ENCODE peak calls at places on chromosome 4, in five cellular contexts. S, K, V, L and D are unnamed samples.

GRCh38 chr4:113080050-113080449 is 30.6 kb downstream of the ANK2 start:
- DNase-seq in K (peak), S (peak), V (no peak), L (no peak), D (no peak)

GRCh38 chr4:151922306-151922705 is 161.5 kb upstream of the GATB start:
- DNase-seq in V (no peak), S (no peak), L (no peak), K (no peak), D (no peak)

GRCh38 chr4:154807042-154807630 is 26.1 kb downstream of the RBM46 start:
- DNase-seq in S (no peak), V (no peak), L (peak), K (peak), D (peak)

GRCh38 chr4:126888968-126889367 is 743.8 kb upstream of the INTU start:
- DNase-seq in K (no peak), S (no peak), L (no peak), V (no peak), D (no peak)

GRCh38 chr4:1511441-1512041 is 105.3 kb upstream of the NKX1-1 start:
- DNase-seq in L (peak), V (no peak), K (peak), S (peak), D (no peak)

GRCh38 chr4:99998062-99998880 is 48.2 kb upstream of the H2AZ1 start:
- DNase-seq in K (peak), S (peak), V (no peak), L (no peak), D (peak)

GRCh38 chr4:1494416-1495315 is 88.4 kb upstream of the NKX1-1 start:
- DNase-seq in S (no peak), K (no peak), L (no peak), V (no peak), D (no peak)

GRCh38 chr4:164955107-164955805 is 22.2 kb downstream of the TRIM61 start:
- DNase-seq in K (no peak), L (no peak), V (no peak), S (no peak), D (no peak)

GRCh38 chr4:88697113-88697512 is 516 bp downstream of the NAP1L5 start:
- DNase-seq in S (no peak), L (no peak), K (no peak), V (no peak), D (no peak)

GRCh38 chr4:37594095-37594494 is 92.1 kb downstream of the RELL1 start:
- DNase-seq in K (no peak), V (no peak), S (no peak), L (no peak), D (no peak)

DNA sequence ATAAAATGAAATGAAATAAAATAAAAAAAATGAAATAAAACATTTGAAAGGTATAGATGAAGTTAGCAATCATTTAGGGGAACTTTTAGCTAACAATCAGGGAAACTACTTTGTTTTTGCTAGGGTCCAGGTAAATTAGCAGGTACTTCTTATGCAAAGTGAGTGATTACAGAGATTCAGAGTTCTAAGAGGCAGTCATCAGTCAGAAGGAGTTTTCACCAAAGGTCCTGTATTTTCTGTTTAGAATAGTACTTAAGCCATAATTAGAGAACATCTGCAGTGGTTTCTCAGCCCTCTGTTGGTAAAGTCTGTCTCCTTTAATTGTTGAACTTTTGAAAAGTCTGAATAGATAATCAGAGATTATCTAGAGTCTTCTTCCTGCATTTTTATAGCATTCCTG is 50.6 kb downstream of the STIM2 start:
- DNase-seq in S (no peak), K (no peak), V (no peak), L (no peak), D (no peak)
- TF ChIP-seq HDAC2 in S (no peak), K (no peak), V (no peak), L (no peak), D (no peak)

GRCh38 chr4:173777421-173777820 is 247.4 kb upstream of the HAND2 start:
- DNase-seq in K (no peak), V (no peak), S (no peak), L (no peak), D (no peak)
- H3K4me3 ChIP-seq in K (no peak), V (no peak), S (no peak), L (no peak), D (no peak)

GRCh38 chr4:144712775-144713174 is 66.8 kb downstream of the HHIP start:
- DNase-seq in L (no peak), V (no peak), K (no peak), S (no peak), D (no peak)

GRCh38 chr4:144711685-144712456 is 65.9 kb downstream of the HHIP start:
- DNase-seq in L (no peak), V (no peak), S (no peak), K (no peak), D (no peak)

GRCh38 chr4:144715230-144715629 is 69.3 kb downstream of the HHIP start:
- DNase-seq in K (no peak), L (no peak), S (no peak), V (no peak), D (peak)

GRCh38 chr4:144716778-144717177 is 70.8 kb downstream of the HHIP start:
- DNase-seq in L (no peak), K (no peak), S (no peak), V (no peak), D (no peak)

GRCh38 chr4:144714166-144714565 is 68.2 kb downstream of the HHIP start:
- DNase-seq in K (no peak), V (no peak), S (no peak), L (no peak), D (no peak)
- TF ChIP-seq HDAC2 in K (no peak), V (no peak), S (no peak), L (no peak), D (no peak)

DNA sequence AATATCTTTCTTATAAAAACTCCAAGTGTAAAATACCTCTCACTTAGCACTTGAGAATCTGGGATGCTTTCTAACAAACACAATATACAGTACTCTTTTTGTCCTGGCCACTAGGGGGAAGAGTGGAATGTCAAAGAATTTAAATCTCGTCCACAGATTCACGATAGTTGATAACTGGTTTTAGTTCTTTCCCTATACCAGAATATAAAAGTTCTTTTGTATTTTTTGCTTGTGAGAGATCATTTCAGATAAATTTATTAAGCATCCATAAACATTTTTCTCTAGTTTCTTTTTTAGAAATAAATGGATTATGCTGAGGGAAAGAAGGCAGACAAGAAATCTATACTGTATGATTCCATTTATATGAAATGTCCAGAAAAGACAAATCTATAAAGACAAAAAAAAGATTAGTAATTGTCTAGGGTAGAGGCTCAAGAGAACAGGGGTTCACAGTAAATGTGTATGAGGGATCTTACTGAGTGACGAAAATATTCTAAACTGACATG is 50.4 kb downstream of the MGARP start:
- DNase-seq in S (peak), K (peak), L (peak), V (no peak), D (no peak)
- H3K4me3 ChIP-seq in S (no peak), K (no peak), L (no peak), V (no peak), D (no peak)

GRCh38 chr4:47337893-47338292 is 125.6 kb downstream of the COMMD8 start:
- DNase-seq in V (no peak), S (no peak), L (no peak), K (no peak), D (no peak)

GRCh38 chr4:47330856-47331255 is 132.6 kb downstream of the COMMD8 start:
- DNase-seq in V (no peak), K (no peak), S (no peak), L (no peak), D (no peak)

GRCh38 chr4:47334597-47335185 is 128.8 kb downstream of the COMMD8 start:
- DNase-seq in S (no peak), L (no peak), K (no peak), V (no peak), D (no peak)
- TF ChIP-seq HDAC2 in S (no peak), L (no peak), K (no peak), V (no peak), D (no peak)

GRCh38 chr4:76011700-76012387 is 4.5 kb upstream of the CXCL9 start:
- DNase-seq in V (peak), S (no peak), L (no peak), K (no peak), D (peak)
- H3K4me3 ChIP-seq in V (no peak), S (no peak), L (no peak), K (no peak), D (peak)